ENCODE peak calls at places on chromosomes 1 and 21, in five cellular contexts. N is astrocyte; U is CD4-positive, CD25-positive, alpha-beta regulatory T cell; H is heart right ventricle; P is transverse colon. F is an unnamed sample.

GRCh38 chr1:119008483-119009299 is 20.5 kb upstream of the TBX15 start:
- DNase-seq in P (no peak), U (peak; percentile 55), N (peak; percentile 35), H (peak; percentile 36), F (no peak)

GRCh38 chr1:207002731-207003146 is 29.8 kb downstream of the C1orf116 start:
- DNase-seq in H (no peak), P (no peak), N (peak; percentile 63), U (no peak), F (peak; percentile 92)

GRCh38 chr1:146001734-146002133 is 5.4 kb upstream of the TXNIP start:
- DNase-seq in H (no peak), N (no peak), P (no peak), U (no peak), F (no peak)

GRCh38 chr1:60904079-60904852 is 178.1 kb upstream of the NFIA start:
- DNase-seq in U (no peak), H (peak; percentile 78), N (peak; percentile 14), P (no peak), F (no peak)

GRCh38 chr1:6128276-6129081 is 51.6 kb downstream of the CHD5 start:
- DNase-seq in P (no peak), U (no peak), H (no peak), N (no peak), F (peak; percentile 65)

GRCh38 chr1:241423541-241424479 is 66.8 kb upstream of the RGS7 start:
- DNase-seq in N (peak; percentile 27), U (peak; percentile 25), H (no peak), P (no peak), F (peak; percentile 67)

GRCh38 chr1:50975436-50975835 is 5.4 kb downstream of the CDKN2C start:
- DNase-seq in U (no peak), P (no peak), H (no peak), N (no peak), F (no peak)

GRCh38 chr1:218030846-218031245 is 254.2 kb upstream of the RRP15 start:
- DNase-seq in H (no peak), N (no peak), P (no peak), U (no peak), F (no peak)

GRCh38 chr1:173876732-173877131 is 8.6 kb downstream of the ZBTB37 start:
- DNase-seq in H (no peak), P (no peak), N (no peak), U (no peak), F (no peak)

GRCh38 chr1:151985768-151986167 is 7.9 kb downstream of the S100A10 start:
- DNase-seq in P (no peak), H (no peak), N (no peak), U (no peak), F (no peak)

GRCh38 chr21:44427241-44428120 is 27.8 kb upstream of the LRRC3 start:
- DNase-seq in H (no peak), P (no peak), N (no peak), U (no peak), F (peak; percentile 55)

GRCh38 chr1:168379110-168379860 is 98.6 kb downstream of the TBX19 start:
- DNase-seq in U (no peak), N (no peak), P (no peak), H (no peak), F (no peak)

GRCh38 chr1:202710070-202711025 is at the start of gene SYT2:
- DNase-seq in N (no peak), H (no peak), P (peak; percentile 16), U (peak; percentile 23), F (no peak)

GRCh38 chr1:211632117-211632807 is 43.2 kb downstream of the NEK2 start:
- DNase-seq in P (no peak), N (peak; percentile 42), H (no peak), U (no peak), F (no peak)

GRCh38 chr1:47210666-47211065 is 20.8 kb upstream of the PDZK1IP1 start:
- DNase-seq in P (no peak), N (no peak), H (no peak), U (no peak), F (no peak)

GRCh38 chr21:38401527-38401926 is 96.8 kb downstream of the ERG start:
- DNase-seq in U (no peak), H (no peak), N (no peak), P (no peak), F (no peak)

GRCh38 chr1:154943649-154944421 is 7.3 kb upstream of the PMVK start:
- DNase-seq in P (peak; percentile 56), H (no peak), U (peak; percentile 57), N (no peak), F (no peak)

GRCh38 chr1:245715970-245716369 is 561.2 kb downstream of the KIF26B start:
- DNase-seq in U (no peak), H (no peak), N (peak; percentile 98), P (no peak), F (no peak)

GRCh38 chr1:50609508-50609907 is 186.3 kb upstream of the DMRTA2 start:
- DNase-seq in N (no peak), H (no peak), U (no peak), P (no peak), F (no peak)

GRCh38 chr1:8745749-8746390 is 71.6 kb downstream of the RERE start:
- DNase-seq in P (no peak), U (no peak), H (no peak), N (peak; percentile 38), F (no peak)

GRCh38 chr1:207025144-207025880 is 7.2 kb downstream of the C1orf116 start:
- DNase-seq in H (peak; percentile 20), P (no peak), N (peak; percentile 73), U (no peak), F (peak; percentile 74)

GRCh38 chr1:173258484-173259264 is 51.5 kb upstream of the TNFSF4 start:
- DNase-seq in P (no peak), N (peak; percentile 54), U (no peak), H (no peak), F (no peak)

GRCh38 chr1:116514708-116515525 is 55.9 kb downstream of the CD58 start:
- DNase-seq in N (peak; percentile 89), P (no peak), U (peak; percentile 73), H (no peak), F (no peak)

GRCh38 chr1:155062702-155063411 is 683 bp upstream of the EFNA4 start:
- DNase-seq in U (peak; percentile 76), N (no peak), H (no peak), P (peak; percentile 84), F (peak; percentile 83)

GRCh38 chr1:64900916-64901315 is 65.4 kb downstream of the JAK1 start:
- DNase-seq in H (no peak), P (no peak), N (no peak), U (no peak), F (no peak)

GRCh38 chr1:78370779-78371482 is 119.8 kb upstream of the PTGFR start:
- DNase-seq in P (no peak), N (peak; percentile 81), U (no peak), H (no peak), F (no peak)

GRCh38 chr1:182301467-182302198 is 90.0 kb downstream of the GLUL start:
- DNase-seq in N (peak; percentile 34), U (peak; percentile 39), H (peak; percentile 48), P (peak; percentile 48), F (no peak)

GRCh38 chr1:16167331-16168143 is 11.7 kb upstream of the EPHA2 start:
- DNase-seq in N (no peak), P (peak; percentile 70), U (peak; percentile 76), H (no peak), F (peak; percentile 78)

GRCh38 chr21:37845535-37845934 is 70.7 kb downstream of the KCNJ6 start:
- DNase-seq in H (no peak), N (no peak), P (no peak), U (no peak), F (no peak)

GRCh38 chr1:2494323-2494693 is 18.2 kb downstream of the PLCH2 start:
- DNase-seq in H (no peak), N (peak; percentile 2), P (peak; percentile 57), U (no peak), F (no peak)

GRCh38 chr1:15949453-15950245 is 26.3 kb downstream of the ZBTB17 start:
- DNase-seq in U (peak; percentile 88), N (peak; percentile 97), P (peak; percentile 88), H (peak; percentile 83), F (peak; percentile 92)

GRCh38 chr1:180384606-180385005 is 117.8 kb downstream of the ACBD6 start:
- DNase-seq in H (no peak), U (no peak), N (no peak), P (no peak), F (no peak)

GRCh38 chr1:180385144-180385543 is 117.2 kb downstream of the ACBD6 start:
- DNase-seq in H (no peak), N (no peak), U (no peak), P (no peak), F (no peak)

GRCh38 chr1:180381184-180381580 is 121.2 kb downstream of the ACBD6 start:
- DNase-seq in H (no peak), U (no peak), N (no peak), P (no peak), F (no peak)

GRCh38 chr1:180380259-180381183 is 121.9 kb downstream of the ACBD6 start:
- DNase-seq in U (no peak), P (no peak), N (no peak), H (no peak), F (no peak)

GRCh38 chr1:180382326-180383115 is 119.9 kb downstream of the ACBD6 start:
- DNase-seq in P (no peak), H (no peak), N (peak; percentile 50), U (no peak), F (no peak)
- H3K9me3 ChIP-seq in P (peaks cover 41% of the 10 kb centered on the region), H (peaks cover 82% of the 10 kb centered on the region), N (peaks cover 12% of the 10 kb centered on the region), U (peaks cover 47% of the 10 kb centered on the region), F (peaks cover 39% of the 10 kb centered on the region)

GRCh38 chr21:46437511-46437910 is 21.2 kb upstream of the DIP2A start:
- DNase-seq in P (no peak), H (no peak), U (no peak), N (no peak), F (no peak)

GRCh38 chr21:46436586-46436985 is 22.1 kb upstream of the DIP2A start:
- DNase-seq in N (no peak), H (no peak), U (no peak), P (no peak), F (no peak)

GRCh38 chr21:46439906-46440305 is 18.8 kb upstream of the DIP2A start:
- DNase-seq in N (no peak), H (no peak), U (no peak), P (no peak), F (no peak)

GRCh38 chr21:46437096-46437498 is 21.6 kb upstream of the DIP2A start:
- DNase-seq in H (no peak), U (no peak), N (no peak), P (no peak), F (no peak)

GRCh38 chr21:46438241-46438640 is 20.4 kb upstream of the DIP2A start:
- DNase-seq in N (no peak), H (no peak), U (no peak), P (no peak), F (no peak)
- H3K36me3 ChIP-seq in N (peaks cover 29% of the 10 kb centered on the region), H (peaks cover 100% of the 10 kb centered on the region), U (peaks cover 55% of the 10 kb centered on the region), P (peaks cover 18% of the 10 kb centered on the region), F (peaks cover 67% of the 10 kb centered on the region)

GRCh38 chr1:223716302-223716862 is 4.0 kb downstream of the CAPN2 start:
- DNase-seq in N (no peak), U (peak; percentile 93), P (peak; percentile 43), H (no peak), F (no peak)
- H3K27me3 ChIP-seq in N (no peaks in the 10 kb centered on the region), U (no peaks in the 10 kb centered on the region), P (no peaks in the 10 kb centered on the region), H (no peaks in the 10 kb centered on the region), F (no peaks in the 10 kb centered on the region)

DNA sequence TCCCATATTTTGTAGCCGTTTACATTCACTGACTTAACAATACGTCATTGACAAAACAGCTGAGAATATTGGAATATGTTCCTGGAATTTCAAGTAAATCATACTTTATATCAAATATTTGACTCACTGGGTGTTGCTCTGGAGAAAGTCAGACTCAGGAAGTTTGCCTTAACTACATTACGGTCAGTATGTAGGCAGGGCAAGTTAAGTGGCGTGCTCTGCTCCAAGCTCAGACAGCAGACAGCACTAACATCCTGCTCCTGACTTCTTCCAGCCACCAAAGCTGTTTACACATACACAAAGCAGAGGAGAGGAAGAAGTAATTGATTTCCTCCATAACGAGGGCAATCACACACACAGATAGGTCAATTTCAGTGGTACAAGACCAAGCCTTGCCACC is 414.6 kb downstream of the LRRIQ3 start:
- DNase-seq in N (no peak), H (no peak), P (no peak), U (no peak), F (no peak)
- H3K9me3 ChIP-seq in N (no peaks in the 10 kb centered on the region), H (peaks cover 5% of the 10 kb centered on the region), P (no peaks in the 10 kb centered on the region), U (no peaks in the 10 kb centered on the region), F (no peaks in the 10 kb centered on the region)